ENCODE peak calls at places on chromosomes 1 and 21, in eight cellular contexts. C is CD8-positive, alpha-beta T cell; D is osteoblast; H is transverse colon; F is tibial artery; S is cardiac fibroblast; Y is nephron progenitor cell; O is choroid plexus epithelial cell. V is an unnamed sample.

GRCh38 chr1:70458120-70458519 is 47.1 kb downstream of the CTH start:
- DNase-seq in C (no peak), Y (no peak), F (no peak), S (no peak), O (no peak), H (no peak), D (no peak), V (no peak)

GRCh38 chr1:99177465-99177864 is 86.8 kb upstream of the PLPPR4 start:
- DNase-seq in D (no peak), C (no peak), S (peak), O (peak), Y (no peak), F (no peak), H (no peak), V (no peak)

GRCh38 chr1:36295390-36295789 is 10.8 kb upstream of the SH3D21 start:
- DNase-seq in S (no peak), C (no peak), Y (no peak), H (no peak), F (no peak), D (no peak), O (no peak), V (no peak)

GRCh38 chr1:59156031-59156430 is 140.9 kb upstream of the FGGY start:
- DNase-seq in S (no peak), D (no peak), F (no peak), Y (no peak), C (no peak), H (no peak), O (no peak), V (no peak)

GRCh38 chr1:174116042-174116441 is 43.3 kb upstream of the RABGAP1L start:
- DNase-seq in C (no peak), H (no peak), Y (no peak), F (no peak), D (no peak), O (peak), S (peak), V (no peak)

GRCh38 chr1:6336946-6337622 is 56.5 kb downstream of the ACOT7 start:
- DNase-seq in C (no peak), O (no peak), Y (no peak), S (no peak), H (no peak), D (peak), F (no peak), V (no peak)

GRCh38 chr1:244628719-244629299 is 24.1 kb upstream of the DESI2 start:
- DNase-seq in C (no peak), H (no peak), Y (no peak), S (no peak), F (no peak), O (peak), D (no peak), V (no peak)

GRCh38 chr21:42818328-42818749 is 61.0 kb downstream of the WDR4 start:
- DNase-seq in O (peak), C (peak), D (peak), F (peak), S (peak), H (peak), Y (peak), V (peak)

GRCh38 chr21:29499734-29500343 is 201.1 kb downstream of the BACH1 start:
- DNase-seq in D (no peak), O (peak), F (no peak), C (no peak), H (no peak), S (peak), Y (peak), V (no peak)

GRCh38 chr1:116334015-116334547 is 39.0 kb upstream of the ATP1A1 start:
- DNase-seq in C (no peak), H (peak), O (peak), S (peak), F (no peak), D (no peak), Y (no peak), V (peak)

GRCh38 chr1:94622757-94623156 is 81.2 kb upstream of the F3 start:
- DNase-seq in S (peak), H (no peak), Y (peak), F (no peak), O (peak), D (peak), C (no peak), V (peak)

GRCh38 chr21:14541840-14542495 is 4.1 kb downstream of the SAMSN1 start:
- DNase-seq in F (no peak), S (peak), Y (no peak), H (no peak), O (peak), C (peak), D (no peak), V (no peak)

GRCh38 chr1:151888972-151889570 is 20.2 kb downstream of the THEM4 start:
- DNase-seq in O (peak), C (no peak), F (no peak), D (peak), Y (no peak), S (peak), H (no peak), V (no peak)

GRCh38 chr21:41045534-41046268 is 122.3 kb upstream of the BACE2 start:
- DNase-seq in H (no peak), Y (peak), C (no peak), D (no peak), F (no peak), O (no peak), S (no peak), V (no peak)

GRCh38 chr21:41048636-41049035 is 119.3 kb upstream of the BACE2 start:
- DNase-seq in O (no peak), S (no peak), D (no peak), Y (no peak), C (no peak), H (no peak), F (no peak), V (no peak)

GRCh38 chr21:41048141-41048540 is 119.8 kb upstream of the BACE2 start:
- DNase-seq in S (no peak), F (no peak), Y (no peak), C (no peak), H (no peak), O (no peak), D (no peak), V (no peak)

GRCh38 chr21:41043008-41043407 is 125.0 kb upstream of the BACE2 start:
- DNase-seq in S (no peak), Y (no peak), C (no peak), O (no peak), D (no peak), H (no peak), F (no peak), V (no peak)
- TF ChIP-seq CTCF in S (peak), Y (no peak), C (no peak), O (no peak), D (no peak), H (no peak), F (no peak), V (no peak)

GRCh38 chr1:10941891-10942541 is 70.4 kb upstream of the TARDBP start:
- DNase-seq in S (peak), Y (peak), H (peak), C (peak), F (no peak), O (peak), D (peak), V (peak)

GRCh38 chr1:10943041-10943440 is 69.4 kb upstream of the TARDBP start:
- DNase-seq in S (no peak), Y (no peak), D (peak), H (no peak), C (no peak), O (no peak), F (no peak), V (no peak)

GRCh38 chr1:10943991-10944730 is 68.3 kb upstream of the TARDBP start:
- DNase-seq in H (peak), Y (peak), F (no peak), D (peak), S (peak), O (peak), C (no peak), V (peak)

GRCh38 chr1:10940838-10941237 is 71.6 kb upstream of the TARDBP start:
- DNase-seq in S (no peak), Y (no peak), D (no peak), O (no peak), F (no peak), H (no peak), C (no peak), V (no peak)

GRCh38 chr1:10942542-10942912 is 69.9 kb upstream of the TARDBP start:
- DNase-seq in S (no peak), C (no peak), F (no peak), D (no peak), H (no peak), O (no peak), Y (no peak), V (no peak)
- TF ChIP-seq CTCF in S (no peak), C (no peak), F (no peak), D (no peak), H (no peak), O (no peak), Y (no peak), V (no peak)

DNA sequence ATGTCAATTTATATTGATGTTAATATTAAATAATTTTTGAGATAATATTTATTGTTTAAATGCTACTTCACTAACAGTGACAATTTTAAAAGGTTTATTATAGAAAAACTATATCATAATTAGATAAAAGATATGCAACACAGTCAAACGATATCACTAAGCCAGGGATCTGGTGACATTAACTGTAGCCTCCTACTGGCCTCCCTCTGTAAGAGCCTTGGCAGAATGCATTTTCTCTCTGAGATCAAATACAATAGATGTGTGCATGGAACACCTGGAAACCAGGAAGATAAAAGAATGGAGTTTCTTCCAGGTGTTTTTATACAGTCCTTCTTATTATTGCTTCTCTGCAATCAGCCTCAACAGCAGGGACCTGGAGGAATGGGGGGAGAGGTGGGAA is 1762.1 kb downstream of the BRINP3 start:
- DNase-seq in F (no peak), S (no peak), O (peak), H (no peak), D (no peak), C (no peak), Y (no peak), V (no peak)
- TF ChIP-seq CTCF in F (no peak), S (no peak), O (peak), H (no peak), D (no peak), C (no peak), Y (no peak), V (no peak)

DNA sequence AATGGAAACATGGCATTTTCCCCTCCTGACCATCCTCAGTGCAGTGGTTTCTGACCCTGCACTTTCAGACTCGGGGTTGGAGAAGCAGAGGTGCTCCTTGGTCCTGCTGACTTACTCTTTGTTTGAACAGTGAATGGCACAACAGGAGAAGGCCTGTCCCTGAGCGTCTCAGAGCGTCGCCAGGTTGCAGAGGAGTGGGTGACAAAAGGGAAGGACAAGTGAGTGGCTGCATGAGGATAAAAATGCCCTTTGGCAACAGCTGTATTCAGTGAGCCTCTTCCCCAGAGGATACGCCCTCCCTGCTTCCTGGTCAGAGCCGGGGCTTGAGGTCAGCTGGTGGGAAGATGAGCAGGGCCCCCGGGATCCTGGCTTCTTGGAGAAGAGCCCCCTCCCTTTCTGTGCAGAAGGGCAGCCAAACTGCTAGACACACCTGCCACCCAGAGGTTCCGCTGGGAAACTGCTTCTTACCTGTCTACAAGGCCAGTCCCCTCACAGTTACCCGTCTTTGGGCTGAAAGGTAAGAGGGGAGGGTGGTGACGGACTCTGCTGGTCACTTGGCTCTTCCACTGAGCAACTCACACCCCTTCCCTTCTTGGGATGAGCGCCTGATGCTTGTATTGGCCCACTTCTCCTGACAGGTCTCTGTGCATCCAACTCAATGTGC is 16.6 kb downstream of the NPL start:
- DNase-seq in D (no peak), O (no peak), F (no peak), Y (peak), H (no peak), S (no peak), C (no peak), V (no peak)
- TF ChIP-seq CTCF in D (no peak), O (no peak), F (no peak), Y (peak), H (no peak), S (no peak), C (no peak), V (no peak)

DNA sequence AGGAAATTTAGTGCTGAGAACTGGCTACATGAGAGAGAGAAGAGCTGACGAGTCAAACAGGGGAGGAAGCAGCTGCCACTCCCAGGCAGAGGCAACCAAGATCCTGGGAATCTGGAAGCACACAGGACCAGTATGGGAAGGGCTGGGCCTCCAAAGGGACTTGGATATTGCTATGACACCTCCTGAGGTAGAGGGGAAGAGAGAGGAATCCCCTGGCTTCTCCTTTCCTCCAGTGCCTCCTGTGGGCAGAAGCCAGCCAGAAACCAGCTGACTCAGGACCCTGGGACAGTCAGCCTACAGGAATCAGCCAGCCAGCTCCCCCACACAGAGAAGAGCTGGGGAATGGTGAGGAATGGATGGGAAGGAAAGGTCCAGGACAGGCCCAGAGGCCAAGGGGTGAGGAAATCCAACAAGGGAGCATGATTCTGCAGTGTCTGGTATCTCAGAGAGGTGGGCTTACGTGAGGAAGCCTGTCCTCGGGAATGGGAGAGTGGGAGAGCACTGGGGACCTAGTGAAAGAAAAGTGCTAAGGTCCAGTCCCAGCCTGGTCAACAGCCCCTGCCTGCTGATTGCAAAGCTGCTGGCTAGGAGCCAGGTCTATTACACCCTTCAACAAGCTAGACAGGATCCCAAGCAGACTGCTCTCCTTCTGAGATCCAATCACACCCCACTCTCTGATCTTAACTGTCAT is 43.5 kb downstream of the NAV1 start:
- DNase-seq in S (peak), D (peak), H (peak), O (peak), F (peak), Y (no peak), C (no peak), V (no peak)
- TF ChIP-seq CTCF in S (peak), D (peak), H (no peak), O (no peak), F (no peak), Y (no peak), C (no peak), V (no peak)